ENCODE peak calls at places on chromosome 9, in five cellular contexts. L is heart left ventricle; F is H1; G is effector memory CD8-positive, alpha-beta T cell; O is fibroblast of the conjunctiva. S is an unnamed sample.
A peak's percentile ranks its signal among the peaks of the same experiment; 100 is the strongest.

GRCh38 chr9:137809038-137809630 is 68.4 kb upstream of the CACNA1B start:
- DNase-seq in G (no peak), F (no peak), O (no peak), L (no peak), S (no peak)

GRCh38 chr9:136093995-136094881 is 851 bp downstream of the NACC2 start:
- DNase-seq in L (peak; percentile 85), G (peak; percentile 56), O (no peak), F (no peak), S (peak; percentile 56)

GRCh38 chr9:113471143-113471542 is 7.6 kb downstream of the RGS3 start:
- DNase-seq in F (no peak), O (no peak), L (no peak), G (no peak), S (no peak)

GRCh38 chr9:121316378-121316777 is 48.4 kb downstream of the GSN start:
- DNase-seq in F (no peak), O (no peak), L (no peak), G (no peak), S (no peak)

GRCh38 chr9:13189362-13189761 is 90.1 kb downstream of the MPDZ start:
- DNase-seq in F (no peak), O (no peak), G (no peak), L (no peak), S (no peak)

GRCh38 chr9:118170032-118170955 is 466.1 kb downstream of the TLR4 start:
- DNase-seq in O (no peak), L (peak; percentile 24), G (no peak), F (peak; percentile 60), S (peak; percentile 45)

GRCh38 chr9:37471942-37472679 is 6.9 kb upstream of the ZBTB5 start:
- DNase-seq in O (peak; percentile 55), G (no peak), L (no peak), F (peak; percentile 58), S (peak; percentile 19)

GRCh38 chr9:132511191-132511999 is 71.0 kb upstream of the BARHL1 start:
- DNase-seq in F (no peak), O (no peak), L (no peak), G (no peak), S (no peak)

GRCh38 chr9:35518981-35519679 is 29.2 kb downstream of the RUSC2 start:
- DNase-seq in O (no peak), F (no peak), L (peak; percentile 21), G (no peak), S (no peak)

GRCh38 chr9:136690841-136691261 is 3.6 kb upstream of the AGPAT2 start:
- DNase-seq in L (peak; percentile 81), F (no peak), O (no peak), G (no peak), S (no peak)

GRCh38 chr9:106783121-106783520 is 79.8 kb upstream of the ZNF462 start:
- DNase-seq in G (no peak), L (no peak), F (no peak), O (no peak), S (no peak)

GRCh38 chr9:63859475-63860215 is 1425.4 kb downstream of the FOXD4L5 start:
- DNase-seq in G (peak; percentile 17), L (peak; percentile 65), O (no peak), F (no peak), S (no peak)

GRCh38 chr9:124782661-124783574 is 6.0 kb downstream of the OLFML2A start:
- DNase-seq in L (no peak), G (no peak), O (no peak), F (no peak), S (no peak)